ENCODE peak calls at places on chromosomes 6 and 20, in nine cellular contexts. E is upper lobe of left lung, A is BJ, G is colonic mucosa, B is fibroblast of lung, V is adrenal gland, Y is AG04450, S is keratinocyte, I is aorta. D is an unnamed sample. For H3K27me3, the result is how much of the 10 kb centered on the place peaks cover.

GRCh38 chr20:33875534-33876026 is 64.4 kb downstream of the CHMP4B start:
- DNase-seq in E (no peak), I (no peak), Y (no peak), G (no peak), B (no peak), S (no peak), A (no peak), V (no peak), D (no peak)

GRCh38 chr6:94196891-94197290 is 777.5 kb upstream of the EPHA7 start:
- DNase-seq in I (no peak), G (no peak), A (no peak), E (no peak), S (no peak), V (no peak), B (no peak), Y (no peak), D (no peak)

GRCh38 chr6:39040080-39040673 is 8.4 kb upstream of the GLP1R start:
- DNase-seq in S (no peak), A (no peak), I (no peak), V (no peak), B (no peak), Y (no peak), E (peak), G (no peak), D (no peak)

GRCh38 chr6:25342784-25343183 is 63.6 kb downstream of the CARMIL1 start:
- DNase-seq in A (peak), G (no peak), Y (no peak), V (no peak), B (peak), I (no peak), E (no peak), S (no peak), D (no peak)

GRCh38 chr6:135451617-135452190 is 45.8 kb downstream of the AHI1 start:
- DNase-seq in V (no peak), B (peak), A (no peak), I (no peak), E (no peak), Y (no peak), S (no peak), G (no peak), D (no peak)

GRCh38 chr20:24289737-24290481 is 179.5 kb upstream of the SYNDIG1 start:
- DNase-seq in E (no peak), Y (no peak), A (no peak), I (no peak), G (no peak), B (no peak), V (no peak), S (no peak), D (no peak)

GRCh38 chr6:168285456-168285855 is 34.1 kb downstream of the DACT2 start:
- DNase-seq in G (no peak), S (no peak), B (no peak), V (no peak), A (no peak), Y (no peak), I (no peak), E (no peak), D (no peak)

GRCh38 chr20:63738687-63739128 is 868 bp upstream of the SLC2A4RG start:
- DNase-seq in Y (no peak), V (peak), I (peak), A (no peak), B (peak), S (no peak), G (peak), E (peak), D (no peak)

GRCh38 chr6:5619249-5619648 is 357.9 kb downstream of the FARS2 start:
- DNase-seq in I (no peak), B (no peak), E (no peak), A (no peak), V (no peak), Y (no peak), G (no peak), S (no peak), D (no peak)

GRCh38 chr20:26347396-26347795 is 650.7 kb upstream of the ZNF337 start:
- DNase-seq in S (no peak), G (no peak), A (no peak), Y (no peak), E (no peak), B (no peak), I (no peak), V (no peak), D (no peak)

GRCh38 chr6:21740719-21741118 is 147.2 kb downstream of the SOX4 start:
- DNase-seq in G (no peak), Y (peak), I (no peak), E (no peak), B (peak), V (no peak), S (no peak), A (no peak), D (no peak)

GRCh38 chr6:84428300-84428907 is 201.0 kb upstream of the CEP162 start:
- DNase-seq in I (peak), A (no peak), Y (no peak), G (peak), E (peak), S (no peak), V (peak), B (peak), D (peak)

GRCh38 chr6:40299666-40300065 is 287.5 kb downstream of the LRFN2 start:
- DNase-seq in Y (no peak), E (no peak), V (no peak), S (no peak), A (no peak), I (no peak), G (no peak), B (no peak), D (no peak)

GRCh38 chr6:53347250-53347920 is 1.4 kb downstream of the ELOVL5 start:
- DNase-seq in A (no peak), V (no peak), I (no peak), Y (no peak), G (peak), B (peak), E (no peak), S (no peak), D (no peak)

GRCh38 chr6:53049389-53049788 is 15.8 kb upstream of the FBXO9 start:
- DNase-seq in G (no peak), S (no peak), Y (no peak), I (no peak), A (no peak), B (no peak), V (no peak), E (no peak), D (no peak)

GRCh38 chr6:170200458-170200891 is 90.4 kb downstream of the DLL1 start:
- DNase-seq in B (peak), E (peak), G (peak), A (no peak), I (no peak), S (no peak), Y (no peak), V (no peak), D (peak)

GRCh38 chr6:169158182-169158573 is 95.5 kb downstream of the THBS2 start:
- DNase-seq in I (peak), E (no peak), A (no peak), Y (no peak), B (peak), G (no peak), S (no peak), V (peak), D (no peak)

GRCh38 chr20:25390538-25391528 is at the start of gene ABHD12:
- DNase-seq in E (peak), I (peak), Y (peak), B (peak), V (peak), G (peak), S (peak), A (peak), D (peak)

GRCh38 chr6:33761922-33762629 is 15.4 kb upstream of the IP6K3 start:
- DNase-seq in Y (no peak), S (no peak), V (peak), B (no peak), A (no peak), E (peak), G (peak), I (peak), D (peak)

GRCh38 chr6:52576392-52577021 is 353 bp downstream of the TRAM2 start:
- DNase-seq in A (no peak), G (peak), Y (no peak), S (no peak), B (peak), V (peak), E (peak), I (peak), D (peak)

GRCh38 chr20:63694596-63695418 is 1.6 kb upstream of the TNFRSF6B start:
- DNase-seq in Y (no peak), I (peak), S (no peak), E (no peak), A (no peak), G (no peak), B (no peak), V (no peak), D (no peak)

GRCh38 chr20:5230544-5230943 is 86.2 kb downstream of the PROKR2 start:
- DNase-seq in B (no peak), G (no peak), S (no peak), V (no peak), I (no peak), A (no peak), E (no peak), Y (no peak), D (no peak)

GRCh38 chr6:167324111-167324510 is 775 bp upstream of the TTLL2 start:
- DNase-seq in V (no peak), Y (no peak), B (no peak), A (no peak), I (no peak), G (no peak), S (no peak), E (no peak), D (no peak)

GRCh38 chr20:61886721-61887658 is 178.7 kb downstream of the TAF4 start:
- DNase-seq in A (no peak), G (peak), E (no peak), I (peak), S (peak), B (peak), V (peak), Y (no peak), D (peak)

GRCh38 chr6:55445648-55446204 is 118.5 kb downstream of the GFRAL start:
- DNase-seq in B (peak), V (no peak), G (no peak), I (no peak), E (no peak), Y (no peak), A (no peak), S (no peak), D (no peak)

GRCh38 chr6:12494161-12494560 is 204.0 kb downstream of the EDN1 start:
- DNase-seq in V (no peak), I (no peak), E (no peak), A (no peak), Y (no peak), B (no peak), S (no peak), G (no peak), D (no peak)

GRCh38 chr6:33731751-33732282 is 14.9 kb downstream of the IP6K3 start:
- DNase-seq in G (no peak), S (no peak), Y (no peak), I (no peak), B (no peak), A (no peak), E (no peak), V (no peak), D (peak)

GRCh38 chr20:62952373-62953166 is at the start of gene SLC17A9:
- DNase-seq in A (no peak), S (no peak), V (peak), E (peak), I (peak), Y (no peak), G (peak), B (peak), D (no peak)

DNA sequence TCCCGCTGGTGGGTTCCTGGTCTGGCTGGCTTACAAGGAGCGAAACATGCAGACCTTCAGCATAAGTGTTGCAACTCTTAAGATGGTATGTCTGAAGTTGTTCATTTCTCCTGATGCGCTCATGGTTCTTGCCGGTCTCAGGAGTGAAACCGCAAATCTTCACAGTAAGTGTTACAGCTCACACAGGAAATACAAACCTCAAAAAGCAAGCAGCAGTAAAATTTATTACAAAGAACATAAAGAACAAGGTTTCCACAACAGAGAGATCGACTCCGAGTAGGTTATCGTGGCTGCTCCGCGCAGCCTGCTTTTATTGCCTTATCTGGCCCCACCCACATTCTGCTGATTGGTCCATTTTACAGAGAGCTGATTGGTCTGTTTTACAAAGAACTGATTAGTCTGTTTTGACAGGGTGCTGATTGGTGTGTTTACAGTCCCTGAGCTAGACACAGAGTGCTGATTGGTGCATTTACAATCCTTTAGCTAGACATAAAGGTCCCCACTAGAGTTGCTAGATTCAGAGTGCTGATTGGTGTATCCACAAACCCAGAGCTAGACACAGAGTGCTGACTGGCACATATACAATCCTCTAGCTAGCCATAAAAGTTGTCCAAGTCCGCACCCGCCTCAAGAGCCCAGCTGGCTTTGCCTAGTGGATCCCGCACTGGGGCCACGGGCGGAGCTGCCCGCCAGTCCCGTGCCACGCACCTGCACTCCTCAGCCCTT is 39.2 kb downstream of the TRIM27 start:
- DNase-seq in I (no peak), E (no peak), S (no peak), Y (no peak), G (no peak), B (no peak), A (no peak), V (no peak), D (no peak)
- H3K4me3 ChIP-seq in I (no peak), E (no peak), S (no peak), Y (no peak), G (no peak), B (no peak), A (no peak), V (no peak), D (no peak)

GRCh38 chr6:100449239-100449691 is 15.5 kb downstream of the SIM1 start:
- DNase-seq in V (no peak), S (no peak), A (no peak), E (no peak), G (no peak), Y (no peak), B (no peak), I (no peak), D (no peak)
- H3K27me3 ChIP-seq in V (half or more), S (half or more), A (under half), E (under half), G (half or more), Y (half or more), B (half or more), I (under half), D (under half)

GRCh38 chr20:41617059-41617921 is 887 bp downstream of the CHD6 start:
- DNase-seq in S (no peak), V (peak), E (peak), Y (no peak), A (no peak), G (peak), I (peak), B (peak), D (peak)
- H3K4me3 ChIP-seq in S (peak), V (no peak), E (peak), Y (peak), A (peak), G (peak), I (peak), B (peak), D (peak)

GRCh38 chr20:45308078-45308778 is at the start of gene MATN4:
- DNase-seq in V (no peak), B (no peak), S (no peak), A (no peak), G (no peak), I (peak), Y (no peak), E (peak), D (no peak)

GRCh38 chr20:45307076-45307645 is 521 bp downstream of the RBPJL start:
- DNase-seq in G (no peak), E (no peak), I (no peak), A (no peak), S (no peak), Y (no peak), B (no peak), V (no peak), D (no peak)

GRCh38 chr20:45304464-45304999 is 2.1 kb upstream of the RBPJL start:
- DNase-seq in V (no peak), S (no peak), E (no peak), B (no peak), I (no peak), G (no peak), Y (no peak), A (no peak), D (no peak)

GRCh38 chr20:45305262-45305661 is 1.4 kb upstream of the RBPJL start:
- DNase-seq in A (no peak), S (no peak), Y (no peak), B (no peak), G (no peak), V (no peak), E (no peak), I (no peak), D (no peak)

GRCh38 chr20:45306431-45306982 is at the start of gene RBPJL:
- DNase-seq in I (peak), B (no peak), A (no peak), G (no peak), V (no peak), E (no peak), Y (no peak), S (no peak), D (no peak)
- H3K27me3 ChIP-seq in I (under half), B (under half), A (under half), G (under half), V (under half), E (under half), Y (under half), S (under half), D (under half)

DNA sequence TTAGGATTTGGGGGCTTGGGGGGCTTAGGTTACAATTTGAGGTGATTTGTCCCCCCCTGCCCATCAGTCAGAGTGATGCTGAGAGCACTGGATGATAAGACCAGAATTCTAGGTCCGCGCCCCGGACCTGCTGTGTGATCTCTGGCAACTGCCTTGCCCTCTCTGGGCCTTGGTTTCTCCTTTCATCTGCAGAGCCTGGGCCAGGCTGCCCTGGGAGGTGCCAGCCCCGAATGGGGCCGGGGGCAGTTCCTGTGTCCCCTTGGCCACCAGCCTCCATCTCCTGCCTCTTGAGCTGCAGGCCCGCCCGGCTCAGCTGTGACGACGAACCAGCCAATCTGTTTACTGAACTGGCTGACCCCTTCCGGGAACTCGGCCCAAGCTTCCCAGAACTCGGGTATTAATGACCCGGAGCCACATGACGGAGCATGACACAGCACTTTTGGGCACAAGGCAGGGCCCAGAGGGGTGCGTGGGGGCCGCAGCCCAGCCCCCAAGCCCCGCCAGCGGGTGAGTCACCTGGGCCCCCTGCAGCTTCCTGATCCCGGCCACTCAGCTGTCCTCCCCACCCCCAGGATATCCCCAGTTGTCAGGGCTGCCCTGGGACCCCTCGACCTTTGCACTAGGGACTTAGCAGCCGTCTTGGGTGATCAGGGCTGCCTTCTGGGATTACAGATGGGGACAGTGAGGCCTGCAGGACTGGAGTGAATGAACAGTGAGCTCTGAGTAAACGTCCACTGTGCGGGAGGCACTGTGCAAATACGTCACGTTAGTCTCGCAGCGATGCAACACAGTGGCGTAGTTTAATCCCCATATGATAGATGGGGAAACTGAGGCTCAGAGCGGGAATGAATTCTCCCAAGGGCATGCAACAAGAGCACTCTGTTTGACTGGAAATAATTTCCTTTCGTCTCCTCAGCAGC is 102.0 kb downstream of the CEBPB start:
- DNase-seq in G (peak), S (no peak), Y (peak), B (peak), I (peak), A (peak), E (peak), V (peak), D (peak)
- H3K4me3 ChIP-seq in G (no peak), S (no peak), Y (no peak), B (no peak), I (no peak), A (no peak), E (no peak), V (no peak), D (no peak)

DNA sequence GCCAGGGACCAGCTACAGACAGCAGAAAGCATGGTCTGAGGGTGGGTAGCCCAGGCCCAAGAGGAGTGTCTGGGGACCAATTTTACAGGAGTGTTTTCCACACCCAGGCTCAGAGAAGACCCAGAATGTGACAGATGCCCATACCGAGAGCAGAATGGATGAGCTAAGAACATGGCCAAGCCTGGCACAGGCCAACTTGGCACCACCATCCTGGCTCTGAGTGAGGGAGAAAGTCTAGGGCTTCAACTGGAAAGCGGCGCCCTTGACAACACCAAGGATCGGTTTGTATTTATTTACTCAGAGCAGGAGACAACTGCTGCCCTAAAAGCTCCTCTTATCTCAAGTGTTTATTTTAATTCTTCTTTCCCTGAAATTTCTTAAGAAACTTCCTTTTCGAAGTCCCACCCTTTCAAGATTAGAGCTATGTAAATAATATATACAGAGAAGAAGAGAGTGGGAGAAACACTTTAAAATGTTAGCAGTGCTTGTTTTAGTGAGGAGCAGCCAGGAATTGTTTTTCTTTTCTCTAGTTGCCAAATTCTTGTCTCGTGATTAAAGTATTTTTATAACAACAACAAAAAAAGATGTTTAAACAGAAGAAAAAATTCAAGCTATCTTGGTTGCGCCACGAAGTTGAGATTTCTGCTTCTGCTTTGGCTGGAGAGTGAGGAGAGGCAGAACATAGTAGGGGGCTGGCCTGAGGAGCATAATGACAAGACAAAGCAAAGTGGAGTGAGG is 16.2 kb downstream of the TNXB start:
- DNase-seq in Y (peak), S (no peak), B (peak), A (peak), E (no peak), V (no peak), G (no peak), I (peak), D (peak)
- H3K27me3 ChIP-seq in Y (half or more), S (under half), B (under half), A (under half), E (under half), V (under half), G (under half), I (under half), D (under half)